ENCODE peak calls at places on chromosomes 11 and 22, in four cellular contexts. X is HepG2, O is K562, U is GM12878. Z is an unnamed sample.

GRCh38 chr11:30504468-30504867 is 81.7 kb downstream of the MPPED2 start:
- DNase-seq in O (no peak), U (no peak), X (no peak), Z (no peak)

GRCh38 chr11:47204633-47204989 is 10.2 kb upstream of the DDB2 start:
- DNase-seq in O (no peak), U (no peak), X (no peak), Z (no peak)

GRCh38 chr11:26704249-26704648 is 17.6 kb downstream of the SLC5A12 start:
- DNase-seq in X (no peak), O (no peak), U (no peak), Z (no peak)

GRCh38 chr22:49887074-49887471 is 31.2 kb downstream of the ALG12 start:
- DNase-seq in X (no peak), O (no peak), U (no peak), Z (no peak)

GRCh38 chr11:66851251-66851620 is 5.6 kb upstream of the LRFN4 start:
- DNase-seq in O (no peak), U (no peak), X (no peak), Z (peak)

GRCh38 chr11:131787119-131787518 is 416.7 kb downstream of the NTM start:
- DNase-seq in U (no peak), O (no peak), X (no peak), Z (no peak)

GRCh38 chr11:94774345-94774744 is 6.2 kb downstream of the AMOTL1 start:
- DNase-seq in O (peak), X (no peak), U (no peak), Z (no peak)

GRCh38 chr11:44345781-44346180 is 35.8 kb upstream of the ALX4 start:
- DNase-seq in X (no peak), O (no peak), U (no peak), Z (no peak)

GRCh38 chr22:46079093-46079860 is 71.0 kb upstream of the PPARA start:
- DNase-seq in X (no peak), U (no peak), O (no peak), Z (no peak)

GRCh38 chr11:34790620-34791019 is 125.6 kb downstream of the APIP start:
- DNase-seq in X (no peak), O (peak), U (no peak), Z (no peak)

GRCh38 chr11:112277937-112278336 is 17.3 kb upstream of the PLET1 start:
- DNase-seq in X (peak), O (no peak), U (no peak), Z (no peak)

DNA sequence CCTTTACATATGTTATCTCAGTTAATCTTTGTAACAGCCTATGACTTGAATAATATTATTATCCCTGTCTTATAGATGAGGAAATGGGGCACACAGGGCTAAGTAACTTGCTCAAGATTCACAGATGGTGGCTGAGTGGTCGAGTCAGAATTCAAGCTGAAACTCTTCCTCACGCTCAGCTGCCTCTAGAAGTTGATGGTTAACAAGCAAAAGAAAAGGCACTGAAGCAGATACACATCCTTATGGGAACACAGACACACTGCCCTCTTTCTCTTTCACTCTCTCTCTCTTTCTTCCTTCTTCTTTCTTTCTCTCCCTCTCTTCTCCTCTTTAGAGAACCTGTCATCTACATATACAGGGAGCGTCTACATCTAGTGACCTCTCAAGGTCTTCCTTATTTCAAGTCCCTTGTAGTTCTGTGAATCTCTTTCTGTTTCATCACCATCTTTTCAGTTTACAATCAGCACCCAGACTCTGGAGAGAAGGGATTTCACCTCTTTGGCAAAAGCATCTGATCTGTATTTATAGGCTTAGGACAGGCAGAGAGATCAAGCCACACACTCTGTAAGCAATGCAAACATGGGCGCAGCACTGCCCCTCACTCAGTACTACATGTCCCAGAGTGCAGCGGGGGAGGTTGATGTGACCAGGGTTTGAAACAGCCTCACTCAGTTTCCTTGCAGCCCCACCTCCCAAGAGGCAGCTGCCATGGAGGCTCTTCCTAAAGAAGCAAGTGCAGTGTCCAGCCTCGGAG is 75.7 kb downstream of the GRAMD1B start:
- DNase-seq in O (no peak), X (no peak), U (no peak), Z (peak)
- TF ChIP-seq NFIC in O (no peak), X (no peak), U (no peak), Z (no peak)

DNA sequence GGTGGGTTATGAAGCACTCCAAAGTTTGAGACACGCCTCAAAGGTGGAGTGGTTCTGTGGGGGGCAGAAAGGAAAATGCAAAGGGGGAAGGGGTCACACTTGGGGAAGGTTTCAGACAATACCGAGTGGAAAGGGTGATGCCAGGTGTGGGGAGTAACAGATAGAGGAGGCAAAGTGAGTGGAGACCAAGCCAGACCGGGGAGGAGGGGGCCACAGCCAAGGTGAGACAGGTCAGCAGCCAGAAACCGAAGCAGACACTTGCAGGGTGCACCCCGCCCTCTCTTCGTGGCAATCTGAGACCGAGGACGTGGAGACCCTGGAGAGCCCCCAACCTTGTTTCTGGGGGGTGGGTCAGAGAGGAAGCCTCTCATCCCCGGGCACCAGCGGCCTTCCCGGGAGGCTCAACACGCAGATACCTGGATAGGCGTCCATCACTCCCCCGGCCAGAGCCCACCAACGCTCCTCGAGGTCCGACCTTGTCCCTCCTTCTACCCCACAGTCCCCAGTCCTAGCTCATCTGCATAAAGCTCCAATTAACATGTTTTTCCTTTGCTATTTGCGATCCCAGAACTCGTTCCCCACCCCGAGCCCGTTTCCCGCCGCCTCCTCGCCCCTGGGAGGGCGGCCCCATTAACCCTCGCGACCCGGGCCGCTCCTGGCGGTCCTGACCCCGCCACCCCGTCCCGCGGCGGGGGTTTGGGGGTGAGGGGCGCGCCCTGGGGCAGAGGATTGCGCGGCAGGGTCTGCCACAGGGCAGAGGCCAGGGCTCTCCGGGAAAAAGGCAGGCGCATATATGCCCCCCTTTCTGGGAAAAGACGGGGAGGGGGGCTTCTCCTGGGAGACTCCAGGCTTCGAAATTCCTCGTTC is 21.8 kb downstream of the RTN4RL2 start:
- DNase-seq in U (no peak), O (no peak), X (no peak), Z (no peak)
- TF ChIP-seq POLR2AphosphoS5 in U (no peak), O (no peak), X (no peak), Z (no peak)

GRCh38 chr11:122099345-122100045 is 16.5 kb downstream of the BLID start:
- DNase-seq in O (no peak), X (no peak), U (no peak), Z (no peak)

GRCh38 chr11:122093731-122094130 is 22.3 kb downstream of the BLID start:
- DNase-seq in O (no peak), X (no peak), U (no peak), Z (no peak)

GRCh38 chr11:122097419-122098001 is 18.5 kb downstream of the BLID start:
- DNase-seq in X (no peak), O (no peak), U (no peak), Z (peak)

GRCh38 chr11:122098223-122098980 is 17.6 kb downstream of the BLID start:
- DNase-seq in O (no peak), X (no peak), U (no peak), Z (no peak)

GRCh38 chr11:122095950-122096942 is 19.8 kb downstream of the BLID start:
- DNase-seq in O (no peak), U (no peak), X (no peak), Z (no peak)
- TF ChIP-seq NFIC in O (no peak), U (no peak), X (no peak), Z (no peak)

GRCh38 chr11:74282863-74283484 is 28.5 kb downstream of the P4HA3 start:
- DNase-seq in X (no peak), U (no peak), O (peak), Z (no peak)

GRCh38 chr11:74282421-74282820 is 29.0 kb downstream of the P4HA3 start:
- DNase-seq in U (no peak), X (no peak), O (no peak), Z (no peak)

GRCh38 chr11:74288161-74288560 is 23.3 kb downstream of the P4HA3 start:
- DNase-seq in U (no peak), O (peak), X (no peak), Z (no peak)

GRCh38 chr11:74283580-74284180 is 27.8 kb downstream of the P4HA3 start:
- DNase-seq in O (no peak), U (no peak), X (no peak), Z (no peak)

DNA sequence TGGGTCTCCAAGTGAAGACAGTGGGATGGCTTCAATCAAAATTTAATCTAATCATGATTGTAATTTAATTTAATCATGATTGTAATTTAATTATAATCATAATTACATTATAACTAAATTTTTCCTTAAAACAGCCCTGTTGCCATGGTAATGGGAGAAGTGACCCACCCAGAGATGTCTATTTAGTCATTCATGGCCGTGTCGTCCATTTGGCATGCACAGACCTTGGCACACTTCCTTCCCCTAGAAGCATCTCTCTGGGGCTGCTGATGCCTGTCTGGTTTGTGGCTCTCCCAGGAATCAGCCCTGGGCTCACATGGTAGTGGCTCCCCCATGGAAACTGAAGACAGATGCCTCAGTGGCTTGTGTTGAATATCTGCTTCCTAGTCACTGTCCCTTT is 27.0 kb downstream of the P4HA3 start:
- DNase-seq in U (no peak), O (no peak), X (no peak), Z (no peak)
- TF ChIP-seq POLR2AphosphoS5 in U (no peak), O (no peak), X (no peak), Z (no peak)